ENCODE peak calls at places on chromosomes 4 and X, in nine cellular contexts. E, B, S, M, W, Q, N, I and G are unnamed samples.
A peak's percentile ranks its signal among the peaks of the same experiment; 100 is the strongest.

GRCh38 chrX:1231850-1232505 is 19.5 kb upstream of the CRLF2 start:
- DNase-seq in E (no peak), B (no peak), S (no peak), M (no peak), W (no peak), Q (no peak), N (no peak), I (no peak), G (no peak)

GRCh38 chrX:96563663-96564062 is 121.0 kb upstream of the DIAPH2 start:
- DNase-seq in E (no peak), B (no peak), S (no peak), M (no peak), W (no peak), Q (no peak), N (no peak), I (no peak), G (no peak)

GRCh38 chrX:140360284-140360683 is 144.6 kb downstream of the SOX3 start:
- DNase-seq in E (no peak), B (no peak), S (no peak), M (no peak), W (no peak), Q (no peak), N (no peak), I (no peak), G (no peak)

GRCh38 chr4:15451181-15451865 is 18.4 kb upstream of the CC2D2A start:
- DNase-seq in E (peak; percentile 76), B (peak; percentile 28), S (no peak), M (no peak), W (no peak), Q (no peak), N (no peak), I (no peak), G (no peak)

GRCh38 chr4:155371432-155372043 is 5.2 kb downstream of the MAP9 start:
- DNase-seq in E (no peak), B (no peak), S (no peak), M (no peak), W (no peak), Q (peak; percentile 28), N (no peak), I (peak; percentile 5), G (no peak)

GRCh38 chrX:19747672-19748610 is 139.5 kb downstream of the SH3KBP1 start:
- DNase-seq in E (peak; percentile 62), B (no peak), S (peak; percentile 37), M (no peak), W (peak; percentile 65), Q (no peak), N (peak; percentile 38), I (no peak), G (no peak)

GRCh38 chrX:9062621-9063020 is 28.7 kb upstream of the FAM9B start:
- DNase-seq in E (no peak), B (no peak), S (no peak), M (no peak), W (no peak), Q (no peak), N (no peak), I (no peak), G (no peak)

GRCh38 chr4:166422475-166422874 is 549.4 kb downstream of the TLL1 start:
- DNase-seq in E (peak; percentile 42), B (no peak), S (no peak), M (peak; percentile 51), W (no peak), Q (peak; percentile 30), N (no peak), I (peak; percentile 72), G (no peak)

GRCh38 chrX:2316534-2316933 is 184.2 kb downstream of the DHRSX start:
- DNase-seq in E (no peak), B (no peak), S (no peak), M (no peak), W (no peak), Q (no peak), N (no peak), I (no peak), G (no peak)

GRCh38 chr4:16667464-16667863 is 231.0 kb downstream of the LDB2 start:
- DNase-seq in E (no peak), B (no peak), S (no peak), M (peak; percentile 89), W (no peak), Q (peak; percentile 56), N (no peak), I (peak; percentile 1), G (no peak)

GRCh38 chrX:97605271-97605670 is 721.6 kb downstream of the RPA4 start:
- DNase-seq in E (no peak), B (no peak), S (no peak), M (no peak), W (no peak), Q (no peak), N (no peak), I (no peak), G (no peak)

GRCh38 chr4:125520258-125520990 is 205.7 kb downstream of the FAT4 start:
- DNase-seq in E (no peak), B (no peak), S (no peak), M (no peak), W (no peak), Q (peak; percentile 72), N (no peak), I (no peak), G (no peak)

GRCh38 chr4:10347281-10347795 is 109.9 kb downstream of the ZNF518B start:
- DNase-seq in E (no peak), B (no peak), S (no peak), M (no peak), W (no peak), Q (no peak), N (no peak), I (peak; percentile 38), G (no peak)

GRCh38 chr4:20109395-20109794 is 142.3 kb upstream of the SLIT2 start:
- DNase-seq in E (no peak), B (no peak), S (no peak), M (no peak), W (no peak), Q (peak; percentile 57), N (no peak), I (no peak), G (no peak)

GRCh38 chr4:2332201-2332975 is 70.5 kb upstream of the MXD4 start:
- DNase-seq in E (peak; percentile 28), B (no peak), S (no peak), M (no peak), W (no peak), Q (no peak), N (no peak), I (no peak), G (no peak)

GRCh38 chr4:147498031-147498700 is 17.3 kb downstream of the EDNRA start:
- DNase-seq in E (no peak), B (no peak), S (no peak), M (no peak), W (no peak), Q (peak; percentile 83), N (no peak), I (peak; percentile 55), G (no peak)

GRCh38 chrX:54495814-54496516 is at the start of gene FGD1:
- DNase-seq in E (no peak), B (peak; percentile 20), S (peak; percentile 1), M (peak; percentile 8), W (peak; percentile 12), Q (peak; percentile 51), N (peak; percentile 46), I (peak; percentile 37), G (no peak)

GRCh38 chr4:40238008-40238699 is 41.3 kb downstream of the RHOH start:
- DNase-seq in E (peak; percentile 30), B (no peak), S (no peak), M (no peak), W (no peak), Q (no peak), N (no peak), I (no peak), G (no peak)

GRCh38 chr4:158729716-158730559 is 6.7 kb upstream of the PPID start:
- DNase-seq in E (peak; percentile 14), B (peak; percentile 82), S (peak; percentile 13), M (peak; percentile 50), W (peak; percentile 49), Q (peak; percentile 76), N (peak; percentile 31), I (peak; percentile 45), G (peak; percentile 65)

GRCh38 chr4:162163892-162164759 is at the start of gene FSTL5:
- DNase-seq in E (peak; percentile 49), B (peak; percentile 74), S (no peak), M (peak; percentile 46), W (peak; percentile 48), Q (peak; percentile 3), N (peak; percentile 13), I (peak; percentile 82), G (peak; percentile 35)

GRCh38 chrX:22577181-22577580 is 304.5 kb downstream of the CBLL2 start:
- DNase-seq in E (no peak), B (no peak), S (no peak), M (peak; percentile 22), W (no peak), Q (peak; percentile 49), N (no peak), I (peak; percentile 74), G (no peak)

GRCh38 chr4:151133311-151133710 is 33.9 kb downstream of the RPS3A start:
- DNase-seq in E (no peak), B (no peak), S (no peak), M (no peak), W (no peak), Q (no peak), N (no peak), I (no peak), G (no peak)

GRCh38 chrX:118455013-118455412 is 40.6 kb upstream of the DOCK11 start:
- DNase-seq in E (no peak), B (no peak), S (no peak), M (no peak), W (no peak), Q (no peak), N (no peak), I (no peak), G (no peak)

GRCh38 chr4:88352062-88352461 is 26.6 kb upstream of the HERC6 start:
- DNase-seq in E (no peak), B (no peak), S (no peak), M (no peak), W (no peak), Q (no peak), N (no peak), I (peak; percentile 48), G (no peak)

GRCh38 chr4:116361782-116362181 is 723.6 kb downstream of the TRAM1L1 start:
- DNase-seq in E (no peak), B (no peak), S (no peak), M (no peak), W (no peak), Q (no peak), N (no peak), I (peak; percentile 71), G (no peak)

GRCh38 chr4:82484987-82485783 is 54.8 kb downstream of the ENOPH1 start:
- DNase-seq in E (no peak), B (no peak), S (no peak), M (no peak), W (no peak), Q (no peak), N (no peak), I (no peak), G (no peak)

GRCh38 chr4:183380901-183381300 is 58.7 kb upstream of the CLDN24 start:
- DNase-seq in E (no peak), B (no peak), S (no peak), M (no peak), W (no peak), Q (no peak), N (no peak), I (no peak), G (no peak)

GRCh38 chr4:159417006-159417405 is 314.1 kb downstream of the RAPGEF2 start:
- DNase-seq in E (no peak), B (no peak), S (no peak), M (no peak), W (no peak), Q (no peak), N (no peak), I (no peak), G (no peak)

GRCh38 chrX:3585719-3586118 is 127.7 kb downstream of the PRKX start:
- DNase-seq in E (no peak), B (no peak), S (no peak), M (no peak), W (no peak), Q (no peak), N (no peak), I (no peak), G (no peak)

GRCh38 chr4:25890653-25891485 is 23.2 kb upstream of the SMIM20 start:
- DNase-seq in E (no peak), B (peak; percentile 5), S (no peak), M (no peak), W (no peak), Q (no peak), N (no peak), I (no peak), G (peak; percentile 17)

GRCh38 chr4:152734015-152734698 is 45.4 kb downstream of the TIGD4 start:
- DNase-seq in E (peak; percentile 32), B (no peak), S (no peak), M (no peak), W (no peak), Q (no peak), N (no peak), I (no peak), G (no peak)